ENCODE peak calls at places on chromosomes 12 and 14, in six cellular contexts. C is Caco-2, D is cardiac fibroblast, M is IMR-90, E is neural progenitor cell, X is pancreas. R is an unnamed sample.

GRCh38 chr12:28586481-28586880 is 396.2 kb downstream of the CCDC91 start:
- DNase-seq in D (no peak), X (no peak), E (no peak), C (no peak), M (no peak), R (no peak)

GRCh38 chr12:67111182-67111581 is 158.0 kb upstream of the CAND1 start:
- DNase-seq in E (peak; percentile 40), D (no peak), M (no peak), C (no peak), X (no peak), R (no peak)

GRCh38 chr12:127334924-127335644 is 931.9 kb upstream of the TMEM132C start:
- DNase-seq in E (no peak), M (no peak), C (no peak), D (peak; percentile 2), X (no peak), R (no peak)

GRCh38 chr14:92646952-92647461 is 101.4 kb downstream of the LGMN start:
- DNase-seq in M (peak; percentile 94), X (no peak), C (no peak), D (peak; percentile 76), E (no peak), R (no peak)

GRCh38 chr14:52987514-52987913 is 36.7 kb upstream of the FERMT2 start:
- DNase-seq in C (no peak), X (peak; percentile 29), M (no peak), D (no peak), E (no peak), R (no peak)

GRCh38 chr12:98422809-98423208 is 92.6 kb upstream of the TMPO start:
- DNase-seq in M (no peak), E (peak; percentile 55), X (no peak), C (peak; percentile 46), D (no peak), R (no peak)

GRCh38 chr12:18861287-18861858 is 123.5 kb downstream of the CAPZA3 start:
- DNase-seq in C (no peak), D (peak; percentile 69), X (no peak), E (no peak), M (peak; percentile 38), R (no peak)

GRCh38 chr12:42589465-42590323 is at the start of gene PRICKLE1:
- DNase-seq in C (no peak), E (peak; percentile 81), M (peak; percentile 60), X (peak; percentile 60), D (peak; percentile 66), R (peak; percentile 64)

GRCh38 chr14:78836777-78837176 is 666.6 kb downstream of the NRXN3 start:
- DNase-seq in E (peak; percentile 71), X (peak; percentile 13), C (peak; percentile 69), D (peak; percentile 56), M (peak; percentile 52), R (no peak)

GRCh38 chr12:72872488-72872887 is 600.3 kb downstream of the TRHDE start:
- DNase-seq in E (peak; percentile 36), M (no peak), C (no peak), D (no peak), X (no peak), R (no peak)

GRCh38 chr12:262113-262512 is 523 bp downstream of the SLC6A13 start:
- DNase-seq in X (no peak), M (no peak), C (no peak), E (no peak), D (no peak), R (no peak)

GRCh38 chr12:111034148-111034910 is 114.0 kb upstream of the MYL2 start:
- DNase-seq in D (no peak), E (peak; percentile 72), C (no peak), M (no peak), X (no peak), R (peak; percentile 65)

GRCh38 chr14:22753586-22753985 is 12.9 kb upstream of the OXA1L start:
- DNase-seq in E (no peak), X (no peak), D (peak; percentile 14), M (no peak), C (no peak), R (no peak)

GRCh38 chr12:95205685-95206084 is 11.6 kb downstream of the FGD6 start:
- DNase-seq in X (no peak), E (peak; percentile 45), M (peak; percentile 90), D (peak; percentile 89), C (no peak), R (no peak)

GRCh38 chr12:5511644-5512584 is 80.0 kb downstream of the NTF3 start:
- DNase-seq in E (peak; percentile 62), C (peak; percentile 34), D (no peak), M (peak; percentile 44), X (no peak), R (no peak)

GRCh38 chr12:61991663-61992062 is 268.5 kb upstream of the USP15 start:
- DNase-seq in X (no peak), E (no peak), D (no peak), M (no peak), C (no peak), R (no peak)

GRCh38 chr14:76701981-76702380 is 59.3 kb upstream of the VASH1 start:
- DNase-seq in X (no peak), D (no peak), C (no peak), E (no peak), M (no peak), R (no peak)

GRCh38 chr14:23154876-23155587 is 28.4 kb downstream of the SLC7A8 start:
- DNase-seq in M (peak; percentile 89), C (no peak), E (peak; percentile 64), X (peak; percentile 80), D (peak; percentile 83), R (no peak)

GRCh38 chr14:102786758-102787157 is 9.5 kb downstream of the TRAF3 start:
- DNase-seq in X (no peak), M (peak; percentile 47), D (peak; percentile 68), E (no peak), C (no peak), R (no peak)

GRCh38 chr14:53599221-53599945 is 357.2 kb downstream of the BMP4 start:
- DNase-seq in E (no peak), D (no peak), M (peak; percentile 12), C (no peak), X (no peak), R (no peak)

GRCh38 chr14:37721976-37722659 is 126.7 kb downstream of the TTC6 start:
- DNase-seq in X (no peak), C (no peak), D (peak; percentile 34), M (peak; percentile 11), E (no peak), R (no peak)

GRCh38 chr14:71523630-71524320 is 408.5 kb upstream of the RGS6 start:
- DNase-seq in M (peak; percentile 42), X (no peak), D (no peak), C (no peak), E (no peak), R (no peak)

GRCh38 chr12:25583545-25583944 is 30.5 kb upstream of the LMNTD1 start:
- DNase-seq in X (no peak), C (peak; percentile 76), D (peak; percentile 16), E (peak; percentile 17), M (peak; percentile 19), R (no peak)

GRCh38 chr14:68503186-68503825 is 289.6 kb downstream of the ZFP36L1 start:
- DNase-seq in E (no peak), D (no peak), X (no peak), C (peak; percentile 71), M (no peak), R (no peak)

GRCh38 chr12:44405267-44405666 is 470.8 kb downstream of the NELL2 start:
- DNase-seq in M (no peak), E (peak; percentile 34), C (no peak), D (no peak), X (no peak), R (no peak)

GRCh38 chr12:108193922-108194321 is 64.8 kb downstream of the WSCD2 start:
- DNase-seq in E (peak; percentile 70), M (peak; percentile 3), D (peak; percentile 12), X (no peak), C (no peak), R (no peak)

DNA sequence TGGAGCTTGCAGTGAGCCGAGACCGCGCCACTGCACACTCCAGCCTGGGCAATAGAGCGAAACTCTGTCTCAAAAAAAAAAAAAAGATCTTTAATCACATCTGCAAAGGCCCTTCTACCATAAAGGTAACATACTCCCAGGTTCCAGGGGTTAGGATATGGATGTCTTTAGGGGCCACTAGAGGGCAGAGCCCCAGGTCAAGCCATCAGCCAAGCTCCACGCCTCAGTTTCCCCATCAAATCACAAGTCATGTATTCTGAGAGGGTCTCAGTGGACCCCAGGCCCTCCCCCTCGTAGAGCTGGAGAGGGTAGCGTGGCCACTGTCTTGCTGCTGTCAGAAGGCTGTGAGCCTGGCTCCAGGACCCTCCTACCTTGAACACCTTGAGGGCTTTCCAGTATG is 18.8 kb downstream of the SLC8B1 start:
- DNase-seq in X (no peak), E (no peak), D (no peak), M (no peak), C (no peak), R (no peak)
- TF ChIP-seq CTCF in X (no peak), E (peak; percentile 20), D (peak; percentile 6), M (no peak), C (no peak), R (no peak)

GRCh38 chr14:65604946-65605345 is 192.4 kb downstream of the FUT8 start:
- DNase-seq in D (peak; percentile 28), X (no peak), C (no peak), E (no peak), M (peak; percentile 13), R (no peak)
- TF ChIP-seq CTCF in D (peak; percentile 17), X (no peak), C (no peak), E (no peak), M (peak; percentile 44), R (no peak)

DNA sequence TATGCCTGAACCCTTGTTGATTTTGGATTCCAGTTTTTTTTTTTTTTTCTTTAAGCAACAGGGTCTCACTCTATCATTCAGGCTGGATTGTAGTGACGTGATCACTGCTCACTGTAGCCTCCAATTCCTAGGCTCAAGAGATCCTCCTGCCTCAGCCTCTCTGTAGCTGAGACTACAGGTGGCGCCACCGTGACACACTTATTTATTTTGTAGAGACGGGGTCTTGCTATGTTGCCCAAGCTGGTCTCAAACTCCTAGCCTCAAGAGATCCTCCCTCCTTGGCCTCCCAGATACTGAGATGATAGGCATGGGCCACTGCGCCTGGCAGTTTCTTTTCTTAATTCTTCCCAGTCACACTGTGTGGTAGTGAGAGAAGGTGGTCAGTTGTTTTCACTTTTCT is 25.2 kb downstream of the ACADS start:
- DNase-seq in M (no peak), X (no peak), D (no peak), C (no peak), E (no peak), R (no peak)
- TF ChIP-seq CTCF in M (no peak), X (no peak), D (no peak), C (no peak), E (no peak), R (no peak)

GRCh38 chr14:86057018-86057667 is 527.2 kb downstream of the FLRT2 start:
- DNase-seq in C (no peak), M (peak; percentile 39), D (peak; percentile 47), X (no peak), E (peak; percentile 61), R (no peak)

GRCh38 chr14:86050072-86050683 is 520.2 kb downstream of the FLRT2 start:
- DNase-seq in M (no peak), X (no peak), C (no peak), E (no peak), D (no peak), R (no peak)

GRCh38 chr14:86052868-86053267 is 522.9 kb downstream of the FLRT2 start:
- DNase-seq in C (no peak), E (no peak), D (no peak), X (no peak), M (no peak), R (no peak)

DNA sequence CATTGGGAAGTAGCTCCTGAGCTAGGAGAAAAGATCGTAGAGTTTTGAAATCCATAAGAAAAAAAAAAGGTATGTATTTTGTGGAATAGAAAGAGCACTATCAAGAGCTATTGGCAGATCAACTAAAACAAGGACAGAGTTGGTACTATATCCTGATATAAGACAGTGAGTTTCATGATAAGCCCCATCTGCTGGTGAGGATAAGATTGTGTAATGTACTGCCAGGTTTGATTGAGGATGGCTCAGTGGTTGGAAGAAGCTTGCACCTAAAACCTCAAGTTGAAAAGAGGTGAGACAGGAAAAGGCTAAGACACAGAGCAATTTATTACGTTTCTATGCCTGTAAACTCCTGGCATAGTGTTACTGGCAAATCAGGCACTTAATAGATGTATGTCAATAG is 525.6 kb downstream of the FLRT2 start:
- DNase-seq in X (no peak), E (peak; percentile 35), D (peak; percentile 4), M (peak; percentile 13), C (no peak), R (no peak)
- TF ChIP-seq CTCF in X (no peak), E (peak; percentile 43), D (no peak), M (peak; percentile 19), C (no peak), R (no peak)